ENCODE peak calls at places on chromosomes 3 and 15, in four cellular contexts. U, P, E and T are unnamed samples.

GRCh38 chr3:192817053-192817452 is 89.7 kb upstream of the FGF12 start:
- DNase-seq in U (peak; percentile 44), P (no peak), E (no peak), T (peak; percentile 31)

GRCh38 chr15:58793862-58794261 is 22.8 kb downstream of the MINDY2 start:
- DNase-seq in U (no peak), P (no peak), E (no peak), T (no peak)

GRCh38 chr3:195214381-195214780 is 56.6 kb downstream of the XXYLT1 start:
- DNase-seq in U (no peak), P (no peak), E (no peak), T (no peak)

GRCh38 chr15:28178290-28178689 is 79.2 kb upstream of the OCA2 start:
- DNase-seq in U (no peak), P (no peak), E (no peak), T (no peak)

GRCh38 chr3:138890555-138891187 is 55.9 kb upstream of the PIK3CB start:
- DNase-seq in U (no peak), P (no peak), E (no peak), T (peak; percentile 13)

GRCh38 chr3:124916837-124917409 is 17.6 kb downstream of the MUC13 start:
- DNase-seq in U (no peak), P (no peak), E (no peak), T (no peak)

GRCh38 chr15:74788716-74789151 is 6.9 kb downstream of the CSK start:
- DNase-seq in U (no peak), P (no peak), E (no peak), T (peak; percentile 87)

GRCh38 chr15:96693990-96694517 is 363.6 kb downstream of the NR2F2 start:
- DNase-seq in U (no peak), P (no peak), E (peak; percentile 0), T (no peak)

GRCh38 chr15:74265046-74265639 is 29.0 kb downstream of the CCDC33 start:
- DNase-seq in U (no peak), P (no peak), E (no peak), T (peak; percentile 39)

GRCh38 chr3:37554364-37554763 is 307.3 kb upstream of the CTDSPL start:
- DNase-seq in U (no peak), P (no peak), E (no peak), T (no peak)

GRCh38 chr3:196219194-196219969 is 3.0 kb downstream of the SLC51A start:
- DNase-seq in U (peak; percentile 62), P (peak; percentile 63), E (peak; percentile 87), T (peak; percentile 88)

GRCh38 chr3:177610677-177611654 is 413.7 kb upstream of the TBL1XR1 start:
- DNase-seq in U (no peak), P (no peak), E (no peak), T (no peak)

GRCh38 chr3:133857767-133858166 is 37.9 kb downstream of the RAB6B start:
- DNase-seq in U (no peak), P (no peak), E (no peak), T (peak; percentile 53)

GRCh38 chr15:101062471-101063171 is 143.5 kb downstream of the LRRK1 start:
- DNase-seq in U (no peak), P (no peak), E (no peak), T (no peak)

GRCh38 chr3:23830869-23831484 is 25.2 kb downstream of the UBE2E1 start:
- DNase-seq in U (no peak), P (no peak), E (no peak), T (peak; percentile 35)

GRCh38 chr3:43194069-43194468 is 88.2 kb upstream of the POMGNT2 start:
- DNase-seq in U (no peak), P (no peak), E (no peak), T (no peak)

GRCh38 chr15:73325191-73325980 is 43.4 kb downstream of the HCN4 start:
- DNase-seq in U (no peak), P (no peak), E (no peak), T (peak; percentile 54)

GRCh38 chr3:130539005-130539404 is 22.0 kb downstream of the COL6A6 start:
- DNase-seq in U (no peak), P (no peak), E (no peak), T (peak; percentile 59)

GRCh38 chr3:112302061-112302830 is 8.2 kb upstream of the SLC9C1 start:
- DNase-seq in U (no peak), P (no peak), E (no peak), T (no peak)

GRCh38 chr3:25045291-25045690 is 382.8 kb upstream of the RARB start:
- DNase-seq in U (no peak), P (no peak), E (no peak), T (no peak)

GRCh38 chr3:50572801-50573371 is 3.6 kb downstream of the HEMK1 start:
- DNase-seq in U (no peak), P (no peak), E (no peak), T (peak; percentile 85)

GRCh38 chr15:68028808-68029207 is 25.3 kb upstream of the PIAS1 start:
- DNase-seq in U (no peak), P (no peak), E (no peak), T (no peak)

GRCh38 chr3:184808021-184808420 is 3.9 kb upstream of the VPS8 start:
- DNase-seq in U (no peak), P (no peak), E (no peak), T (peak; percentile 49)

GRCh38 chr15:34329006-34329405 is 8.6 kb downstream of the SLC12A6 start:
- DNase-seq in U (no peak), P (no peak), E (no peak), T (no peak)

GRCh38 chr3:99960941-99961340 is 143.3 kb downstream of the CMSS1 start:
- DNase-seq in U (no peak), P (no peak), E (no peak), T (no peak)

GRCh38 chr3:175179055-175179454 is 319.9 kb downstream of the NAALADL2 start:
- DNase-seq in U (no peak), P (no peak), E (no peak), T (no peak)

GRCh38 chr3:62318752-62319569 is 54.4 kb downstream of the FEZF2 start:
- DNase-seq in U (peak; percentile 16), P (peak; percentile 55), E (peak; percentile 28), T (peak; percentile 76)

GRCh38 chr15:69973102-69973714 is 124.5 kb downstream of the TLE3 start:
- DNase-seq in U (no peak), P (no peak), E (no peak), T (peak; percentile 67)

GRCh38 chr3:124837730-124838186 is 49.4 kb downstream of the ITGB5 start:
- DNase-seq in U (no peak), P (no peak), E (peak; percentile 80), T (no peak)

GRCh38 chr3:135216659-135217058 is 421.6 kb downstream of the EPHB1 start:
- DNase-seq in U (no peak), P (no peak), E (no peak), T (no peak)

GRCh38 chr3:195803309-195803908 is 8.3 kb downstream of the MUC4 start:
- DNase-seq in U (no peak), P (peak; percentile 11), E (no peak), T (no peak)

GRCh38 chr15:100890850-100891249 is 11.2 kb downstream of the ALDH1A3 start:
- DNase-seq in U (no peak), P (no peak), E (no peak), T (no peak)

GRCh38 chr3:111352585-111352984 is 189.4 kb upstream of the CD96 start:
- DNase-seq in U (no peak), P (no peak), E (no peak), T (no peak)

GRCh38 chr15:43792761-43793493 is 807 bp downstream of the SERF2 start:
- DNase-seq in U (no peak), P (no peak), E (no peak), T (peak; percentile 76)
- TF ChIP-seq CTCF in U (peak; percentile 18), P (peak; percentile 31), E (peak; percentile 29), T (no peak)

GRCh38 chr15:90817117-90818057 is 51.0 kb upstream of the FURIN start:
- DNase-seq in U (no peak), P (no peak), E (no peak), T (no peak)

GRCh38 chr15:90819850-90820249 is 48.5 kb upstream of the FURIN start:
- DNase-seq in U (no peak), P (no peak), E (no peak), T (peak; percentile 49)

GRCh38 chr15:90820481-90820880 is 47.9 kb upstream of the FURIN start:
- DNase-seq in U (no peak), P (no peak), E (no peak), T (no peak)

GRCh38 chr15:90819390-90819789 is 49.0 kb upstream of the FURIN start:
- DNase-seq in U (no peak), P (no peak), E (no peak), T (no peak)

GRCh38 chr15:90818251-90819210 is 49.9 kb upstream of the FURIN start:
- DNase-seq in U (no peak), P (no peak), E (no peak), T (peak; percentile 61)
- TF ChIP-seq CTCF in U (peak; percentile 7), P (peak; percentile 30), E (no peak), T (peak; percentile 40)

GRCh38 chr3:13932578-13933295 is 52.9 kb upstream of the WNT7A start:
- DNase-seq in U (no peak), P (no peak), E (no peak), T (peak; percentile 20)

GRCh38 chr3:13931172-13931571 is 51.3 kb upstream of the WNT7A start:
- DNase-seq in U (no peak), P (no peak), E (no peak), T (no peak)

DNA sequence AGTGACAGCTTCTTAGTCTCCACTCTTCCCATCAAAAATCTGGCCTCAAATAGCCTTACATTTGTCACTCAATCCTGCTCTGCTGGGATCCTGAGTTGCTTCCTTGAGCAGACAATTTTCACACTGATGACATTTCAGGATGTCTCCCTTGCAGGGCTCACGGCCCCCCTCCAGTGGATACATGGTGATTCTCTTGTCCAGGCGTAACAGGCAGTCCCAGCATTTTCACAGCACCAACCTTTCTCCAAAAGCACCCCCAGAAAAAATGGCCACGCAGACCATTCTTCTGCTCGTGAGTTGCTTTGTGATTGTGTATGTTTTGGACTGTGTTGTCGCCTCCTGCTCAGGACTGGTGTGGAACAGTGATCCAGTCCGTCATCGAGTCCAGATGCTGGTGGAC is 47.4 kb upstream of the WNT7A start:
- DNase-seq in U (no peak), P (no peak), E (no peak), T (no peak)
- TF ChIP-seq CTCF in U (peak; percentile 8), P (peak; percentile 6), E (peak; percentile 25), T (no peak)

DNA sequence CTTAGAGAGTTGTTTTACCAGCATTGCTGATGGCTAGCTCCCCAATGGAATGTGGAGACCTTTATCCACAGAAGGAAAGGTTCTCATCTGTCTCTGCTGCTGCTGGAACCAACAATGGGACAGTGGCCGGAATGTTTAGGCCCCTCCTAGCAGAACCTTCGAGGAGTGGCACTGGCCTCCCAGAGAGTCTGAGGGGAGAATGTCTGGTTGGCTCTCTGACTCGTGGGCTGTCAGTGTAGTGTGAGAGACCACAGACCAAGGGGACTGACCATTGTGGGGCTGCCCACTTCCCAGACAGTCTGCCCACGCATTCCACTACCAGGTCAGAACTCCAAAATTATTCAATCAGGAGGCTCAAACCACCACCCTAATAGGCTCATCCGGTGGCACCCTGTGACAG is 5.1 kb downstream of the RASL12 start:
- DNase-seq in U (no peak), P (no peak), E (no peak), T (no peak)
- TF ChIP-seq CTCF in U (no peak), P (no peak), E (no peak), T (no peak)

GRCh38 chr3:150409125-150409526 is 1.0 kb downstream of the TSC22D2 start:
- DNase-seq in U (no peak), P (no peak), E (no peak), T (no peak)

GRCh38 chr3:150407818-150408231 is 273 bp upstream of the TSC22D2 start:
- DNase-seq in U (no peak), P (no peak), E (no peak), T (no peak)

GRCh38 chr3:150409527-150410310 is 1.6 kb downstream of the TSC22D2 start:
- DNase-seq in U (no peak), P (no peak), E (no peak), T (peak; percentile 80)

GRCh38 chr3:150407051-150407817 is 864 bp upstream of the TSC22D2 start:
- DNase-seq in U (no peak), P (no peak), E (peak; percentile 31), T (no peak)

GRCh38 chr3:150408232-150409124 is at the start of gene TSC22D2:
- DNase-seq in U (no peak), P (peak; percentile 79), E (peak; percentile 50), T (peak; percentile 93)
- TF ChIP-seq CTCF in U (peak; percentile 26), P (peak; percentile 21), E (peak; percentile 9), T (no peak)